ENCODE peak calls at places on chromosome 18, in five cellular contexts. O is Panc1, E is testis, D is heart left ventricle, Z is HCT116. C is an unnamed sample.
A peak's percentile ranks its signal among the peaks of the same experiment; 100 is the strongest.

GRCh38 chr18:46555724-46556123 is 101.3 kb downstream of the LOXHD1 start:
- DNase-seq in O (no peak), E (no peak), D (no peak), Z (peak; percentile 32), C (no peak)

GRCh38 chr18:7158201-7158600 is 40.6 kb upstream of the LAMA1 start:
- DNase-seq in O (no peak), E (peak; percentile 14), D (no peak), Z (no peak), C (no peak)

GRCh38 chr18:11849845-11850747 is 1.1 kb upstream of the CHMP1B start:
- DNase-seq in O (no peak), E (peak; percentile 68), D (peak; percentile 74), Z (peak; percentile 68), C (peak; percentile 44)

GRCh38 chr18:33022370-33022769 is 249.5 kb upstream of the KLHL14 start:
- DNase-seq in O (no peak), E (no peak), D (no peak), Z (no peak), C (no peak)

GRCh38 chr18:10205136-10205535 is 249.3 kb upstream of the APCDD1 start:
- DNase-seq in O (no peak), E (no peak), D (peak; percentile 32), Z (no peak), C (no peak)

GRCh38 chr18:13456736-13457271 is 238.2 kb downstream of the LDLRAD4 start:
- DNase-seq in O (no peak), E (no peak), D (no peak), Z (no peak), C (no peak)

GRCh38 chr18:44579745-44580144 is 100.9 kb upstream of the SETBP1 start:
- DNase-seq in O (no peak), E (no peak), D (no peak), Z (no peak), C (no peak)

GRCh38 chr18:46502444-46502843 is 154.6 kb downstream of the LOXHD1 start:
- DNase-seq in O (no peak), E (no peak), D (no peak), Z (no peak), C (no peak)

GRCh38 chr18:44107187-44107586 is 573.5 kb upstream of the SETBP1 start:
- DNase-seq in O (no peak), E (no peak), D (no peak), Z (no peak), C (no peak)

GRCh38 chr18:21896732-21897336 is 156.2 kb downstream of the MIB1 start:
- DNase-seq in O (no peak), E (no peak), D (no peak), Z (no peak), C (no peak)

GRCh38 chr18:66872277-66872676 is 268.4 kb upstream of the CDH19 start:
- DNase-seq in O (no peak), E (no peak), D (no peak), Z (no peak), C (no peak)

GRCh38 chr18:26268454-26268853 is 42.2 kb downstream of the TAF4B start:
- DNase-seq in O (no peak), E (no peak), D (no peak), Z (no peak), C (no peak)

GRCh38 chr18:69935319-69936190 is 12.1 kb downstream of the CD226 start:
- DNase-seq in O (no peak), E (no peak), D (no peak), Z (peak; percentile 2), C (no peak)

GRCh38 chr18:3395466-3395865 is 54.5 kb upstream of the TGIF1 start:
- DNase-seq in O (no peak), E (no peak), D (no peak), Z (no peak), C (no peak)

GRCh38 chr18:3394648-3395047 is 55.3 kb upstream of the TGIF1 start:
- DNase-seq in O (no peak), E (no peak), D (no peak), Z (no peak), C (no peak)

GRCh38 chr18:3391704-3392466 is 58.1 kb upstream of the TGIF1 start:
- DNase-seq in O (no peak), E (no peak), D (no peak), Z (no peak), C (no peak)

GRCh38 chr18:3389977-3390376 is 60.0 kb upstream of the TGIF1 start:
- DNase-seq in O (no peak), E (no peak), D (no peak), Z (no peak), C (no peak)

DNA sequence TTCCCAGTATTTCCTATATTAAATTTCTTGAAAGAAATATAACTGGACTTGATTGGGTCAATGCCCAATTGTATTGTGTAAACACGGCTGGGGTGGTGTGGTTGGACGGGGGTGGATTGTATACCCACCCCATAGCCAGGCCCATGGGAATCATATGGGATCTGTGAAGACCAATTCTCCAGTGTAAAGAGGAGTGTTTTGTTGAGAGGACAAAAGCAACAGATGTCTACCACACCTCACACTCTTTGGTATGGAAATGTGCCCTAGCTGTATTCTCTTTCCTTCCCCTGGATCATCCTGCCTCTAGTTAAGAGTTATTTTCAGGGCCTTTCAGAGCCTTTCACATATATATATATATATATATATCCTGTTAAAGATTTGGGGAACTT is 57.5 kb upstream of the TGIF1 start:
- DNase-seq in O (no peak), E (no peak), D (no peak), Z (no peak), C (no peak)
- TF ChIP-seq CTCF in O (no peak), E (no peak), D (no peak), Z (no peak), C (no peak)

GRCh38 chr18:48303883-48304282 is 105.3 kb downstream of the ZBTB7C start:
- DNase-seq in O (no peak), E (no peak), D (no peak), Z (no peak), C (no peak)

GRCh38 chr18:48308027-48308635 is 101.1 kb downstream of the ZBTB7C start:
- DNase-seq in O (no peak), E (no peak), D (no peak), Z (peak; percentile 6), C (no peak)

GRCh38 chr18:48304906-48305693 is 104.1 kb downstream of the ZBTB7C start:
- DNase-seq in O (no peak), E (no peak), D (no peak), Z (no peak), C (no peak)

GRCh38 chr18:48308755-48309154 is 100.4 kb downstream of the ZBTB7C start:
- DNase-seq in O (no peak), E (no peak), D (no peak), Z (no peak), C (no peak)

DNA sequence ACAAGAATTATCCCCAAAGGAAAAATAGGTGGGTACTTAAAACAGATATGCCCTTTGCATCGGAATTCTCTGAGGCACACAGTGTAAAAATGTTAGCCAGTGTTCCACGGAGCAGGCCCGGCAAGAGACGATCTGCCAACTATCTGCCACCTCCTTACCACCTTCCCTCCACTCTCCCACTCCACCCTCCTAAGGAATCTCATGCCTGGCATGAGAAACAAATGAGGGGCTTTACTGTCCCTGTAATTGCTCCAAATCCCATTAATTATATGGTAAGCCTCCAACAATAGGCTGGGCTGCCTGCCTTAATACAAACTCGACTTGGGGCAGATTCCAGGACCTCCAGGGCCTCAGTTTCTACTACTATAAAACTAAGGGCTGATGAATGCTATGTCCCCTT is 102.3 kb downstream of the ZBTB7C start:
- DNase-seq in O (no peak), E (no peak), D (no peak), Z (no peak), C (no peak)
- H3K27ac ChIP-seq in O (no peak overlapping the region), E (no peak overlapping the region), D (no peak overlapping the region), Z (no peak overlapping the region), C (no peak overlapping the region)

DNA sequence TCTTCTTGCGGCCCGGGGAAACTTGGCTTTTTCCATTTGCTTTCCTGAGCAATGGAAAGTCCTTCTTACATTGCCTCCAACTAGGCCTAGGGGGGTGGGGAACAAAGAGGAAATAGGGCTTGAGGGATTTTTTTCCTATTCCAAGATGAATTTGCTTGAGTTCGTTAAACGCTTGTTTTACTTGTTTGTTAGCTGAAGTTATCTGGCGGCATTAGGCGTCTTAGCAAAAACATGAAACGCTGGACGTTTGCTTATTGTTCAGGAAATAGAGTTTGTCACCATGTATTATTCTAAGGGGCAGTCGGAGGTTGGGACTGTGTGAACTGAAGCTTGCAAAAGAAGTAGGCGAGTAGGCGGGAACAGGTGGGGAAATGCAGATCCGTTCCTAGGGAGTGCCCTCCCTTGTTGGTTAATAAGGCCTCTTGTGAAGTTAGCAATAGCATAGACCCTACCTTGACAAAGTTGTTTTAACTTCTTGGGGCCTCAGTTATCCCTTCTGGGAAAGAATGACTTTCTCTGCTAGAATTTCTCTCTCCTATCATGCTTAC is 1.9 kb downstream of the CABLES1 start:
- DNase-seq in O (no peak), E (no peak), D (no peak), Z (no peak), C (no peak)
- H3K4me1 ChIP-seq in O (peaks cover 59% of the 10 kb centered on the region), E (peaks cover 17% of the 10 kb centered on the region), D (peaks cover 6% of the 10 kb centered on the region), Z (peaks cover 47% of the 10 kb centered on the region), C (no peaks in the 10 kb centered on the region)

DNA sequence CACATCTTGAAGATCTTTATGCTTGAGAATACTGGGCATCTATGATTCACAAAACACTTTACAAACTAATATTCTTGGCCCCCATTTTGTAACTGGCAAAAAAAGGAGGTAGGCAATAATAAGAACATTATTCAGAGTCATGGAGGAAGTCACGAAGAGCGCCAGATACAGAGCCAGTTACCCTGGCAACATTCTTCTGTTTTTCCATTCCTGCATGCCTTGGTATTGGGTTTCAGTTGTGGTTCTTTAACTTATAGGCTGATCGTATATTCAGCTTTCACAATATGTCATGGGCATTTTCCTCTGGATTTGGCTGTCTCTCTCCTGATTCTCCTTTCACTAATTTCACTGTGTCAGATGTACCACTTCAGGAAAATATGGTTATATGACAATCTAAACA is 234.7 kb downstream of the HRH4 start:
- DNase-seq in O (no peak), E (no peak), D (no peak), Z (no peak), C (no peak)
- TF ChIP-seq CTCF in O (no peak), E (no peak), D (no peak), Z (no peak), C (no peak)

DNA sequence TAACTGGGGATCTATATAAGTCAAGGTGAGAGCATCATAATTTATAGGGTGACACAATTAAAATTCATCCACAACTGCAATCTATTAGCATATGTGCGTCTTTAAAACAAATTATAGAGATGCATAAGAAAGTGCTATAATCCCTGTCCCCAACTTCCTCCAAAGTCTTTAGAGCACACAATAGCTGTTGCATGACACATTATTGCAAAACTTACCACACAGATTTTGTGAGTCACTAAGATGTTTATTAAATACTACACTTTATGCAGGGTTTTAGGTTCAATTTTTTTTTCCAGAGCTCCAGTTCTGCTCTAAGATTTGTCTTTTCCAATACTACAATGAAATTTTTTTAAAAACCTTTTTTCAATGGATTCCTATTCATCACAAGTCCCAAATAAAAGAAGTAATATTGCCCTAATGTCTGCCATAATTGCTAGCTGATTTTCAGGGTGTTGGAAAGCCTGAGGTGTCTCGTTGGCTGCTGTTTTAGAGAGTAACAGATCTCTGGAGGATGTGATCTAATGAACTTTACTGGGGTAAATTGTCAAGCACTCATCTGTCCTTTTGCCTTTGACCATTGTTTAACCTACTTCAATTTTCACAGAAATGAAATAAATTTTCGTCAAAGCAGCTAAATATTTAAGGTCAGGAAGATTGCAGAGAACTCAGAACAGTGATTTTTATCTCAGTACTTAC is 250.5 kb upstream of the NETO1 start:
- DNase-seq in O (no peak), E (no peak), D (no peak), Z (no peak), C (no peak)
- H3K27ac ChIP-seq in O (no peak overlapping the region), E (no peak overlapping the region), D (no peak overlapping the region), Z (no peak overlapping the region), C (no peak overlapping the region)

C was measured in uterus.